ENCODE peak calls at places on chromosome 21, in ten cellular contexts. V, I, X, B, Q, M, O, R, L and U are unnamed samples.

GRCh38 chr21:31132574-31133242 is 94.4 kb upstream of the KRTAP19-8 start:
- DNase-seq in V (no peak), I (peak; percentile 47), X (peak; percentile 65), B (no peak), Q (no peak), M (peak; percentile 83), O (peak; percentile 18), R (no peak), L (peak; percentile 90), U (peak; percentile 66)

GRCh38 chr21:33666153-33666552 is 23.9 kb downstream of the ITSN1 start:
- DNase-seq in V (no peak), I (peak; percentile 55), X (no peak), B (no peak), Q (no peak), M (no peak), O (no peak), R (no peak), L (no peak), U (no peak)

GRCh38 chr21:37039434-37040075 is 33.1 kb downstream of the RIPPLY3 start:
- DNase-seq in V (no peak), I (no peak), X (no peak), B (no peak), Q (no peak), M (no peak), O (no peak), R (no peak), L (no peak), U (no peak)

GRCh38 chr21:44074315-44074958 is 32.8 kb upstream of the PWP2 start:
- DNase-seq in V (no peak), I (no peak), X (no peak), B (no peak), Q (no peak), M (peak; percentile 25), O (no peak), R (no peak), L (no peak), U (no peak)

GRCh38 chr21:15560383-15561056 is 169.3 kb upstream of the USP25 start:
- DNase-seq in V (no peak), I (peak; percentile 20), X (no peak), B (no peak), Q (no peak), M (peak; percentile 31), O (peak; percentile 2), R (no peak), L (no peak), U (no peak)

GRCh38 chr21:42580793-42581201 is 67.1 kb downstream of the SLC37A1 start:
- DNase-seq in V (no peak), I (no peak), X (no peak), B (no peak), Q (no peak), M (no peak), O (no peak), R (peak; percentile 28), L (no peak), U (peak; percentile 5)

GRCh38 chr21:37045139-37045538 is 27.7 kb downstream of the PIGP start:
- DNase-seq in V (no peak), I (no peak), X (no peak), B (no peak), Q (no peak), M (peak; percentile 12), O (no peak), R (no peak), L (no peak), U (no peak)

GRCh38 chr21:45041351-45041805 is 33.0 kb upstream of the ADARB1 start:
- DNase-seq in V (no peak), I (peak; percentile 91), X (no peak), B (peak; percentile 93), Q (no peak), M (no peak), O (peak; percentile 25), R (no peak), L (no peak), U (no peak)

GRCh38 chr21:15687208-15687607 is 42.6 kb upstream of the USP25 start:
- DNase-seq in V (no peak), I (peak; percentile 61), X (no peak), B (no peak), Q (no peak), M (no peak), O (peak; percentile 48), R (no peak), L (no peak), U (no peak)

GRCh38 chr21:45588086-45588825 is 46.0 kb upstream of the SLC19A1 start:
- DNase-seq in V (no peak), I (no peak), X (no peak), B (no peak), Q (no peak), M (no peak), O (no peak), R (no peak), L (no peak), U (no peak)

GRCh38 chr21:44285547-44285992 is at the start of gene AIRE:
- DNase-seq in V (no peak), I (peak; percentile 67), X (no peak), B (no peak), Q (peak; percentile 20), M (no peak), O (no peak), R (no peak), L (no peak), U (no peak)

GRCh38 chr21:44406953-44407352 is 48.4 kb upstream of the LRRC3 start:
- DNase-seq in V (no peak), I (no peak), X (no peak), B (no peak), Q (no peak), M (no peak), O (no peak), R (no peak), L (no peak), U (no peak)

GRCh38 chr21:18499761-18500376 is 96.3 kb upstream of the TMPRSS15 start:
- DNase-seq in V (no peak), I (peak; percentile 42), X (no peak), B (no peak), Q (peak; percentile 34), M (peak; percentile 69), O (peak; percentile 16), R (no peak), L (no peak), U (no peak)

GRCh38 chr21:37060296-37060695 is 12.6 kb downstream of the PIGP start:
- DNase-seq in V (peak; percentile 50), I (peak; percentile 98), X (no peak), B (peak; percentile 68), Q (peak; percentile 84), M (peak; percentile 67), O (peak; percentile 94), R (no peak), L (no peak), U (peak; percentile 7)

GRCh38 chr21:33554982-33555344 is 12.1 kb downstream of the SON start:
- DNase-seq in V (no peak), I (no peak), X (no peak), B (no peak), Q (no peak), M (no peak), O (no peak), R (no peak), L (no peak), U (no peak)

GRCh38 chr21:36129219-36129618 is 5.7 kb upstream of the CBR3 start:
- DNase-seq in V (no peak), I (no peak), X (no peak), B (no peak), Q (no peak), M (no peak), O (no peak), R (peak; percentile 2), L (no peak), U (no peak)

GRCh38 chr21:23478381-23478780 is 2128.9 kb downstream of the MRPL39 start:
- DNase-seq in V (no peak), I (no peak), X (no peak), B (no peak), Q (no peak), M (no peak), O (no peak), R (no peak), L (no peak), U (no peak)

GRCh38 chr21:26842300-26842699 is 2.9 kb downstream of the ADAMTS1 start:
- DNase-seq in V (no peak), I (peak; percentile 83), X (no peak), B (no peak), Q (peak; percentile 33), M (no peak), O (no peak), R (no peak), L (no peak), U (no peak)

GRCh38 chr21:43207868-43208267 is 39.1 kb downstream of the CRYAA start:
- DNase-seq in V (no peak), I (no peak), X (no peak), B (no peak), Q (no peak), M (no peak), O (no peak), R (peak; percentile 23), L (no peak), U (no peak)

GRCh38 chr21:15730484-15731242 is 881 bp downstream of the USP25 start:
- DNase-seq in V (no peak), I (peak; percentile 12), X (no peak), B (no peak), Q (no peak), M (no peak), O (no peak), R (no peak), L (peak; percentile 51), U (no peak)

GRCh38 chr21:21159253-21159899 is 161.2 kb downstream of the NCAM2 start:
- DNase-seq in V (no peak), I (peak; percentile 24), X (no peak), B (no peak), Q (no peak), M (no peak), O (no peak), R (no peak), L (no peak), U (no peak)

GRCh38 chr21:24896735-24897124 is 710.6 kb downstream of the MRPL39 start:
- DNase-seq in V (no peak), I (no peak), X (no peak), B (no peak), Q (no peak), M (no peak), O (no peak), R (no peak), L (no peak), U (no peak)

GRCh38 chr21:26135520-26135919 is 35.0 kb downstream of the APP start:
- DNase-seq in V (no peak), I (no peak), X (no peak), B (no peak), Q (no peak), M (no peak), O (no peak), R (no peak), L (no peak), U (no peak)

GRCh38 chr21:42598159-42598735 is 55.2 kb upstream of the PDE9A start:
- DNase-seq in V (no peak), I (no peak), X (no peak), B (no peak), Q (no peak), M (no peak), O (no peak), R (peak; percentile 11), L (no peak), U (no peak)

GRCh38 chr21:45539046-45539795 is 3.0 kb downstream of the SLC19A1 start:
- DNase-seq in V (no peak), I (no peak), X (no peak), B (peak; percentile 54), Q (no peak), M (no peak), O (no peak), R (peak; percentile 42), L (no peak), U (no peak)

GRCh38 chr21:41980561-41980960 is 26.7 kb upstream of the C2CD2 start:
- DNase-seq in V (no peak), I (no peak), X (no peak), B (no peak), Q (no peak), M (no peak), O (no peak), R (no peak), L (no peak), U (no peak)

GRCh38 chr21:42423197-42423675 is 19.5 kb downstream of the UBASH3A start:
- DNase-seq in V (no peak), I (no peak), X (peak; percentile 37), B (no peak), Q (no peak), M (peak; percentile 83), O (no peak), R (no peak), L (no peak), U (no peak)

GRCh38 chr21:42694751-42695150 is 41.3 kb downstream of the PDE9A start:
- DNase-seq in V (no peak), I (no peak), X (no peak), B (no peak), Q (no peak), M (no peak), O (no peak), R (no peak), L (no peak), U (no peak)